ENCODE peak calls at places on chromosomes 6 and 20, in seven cellular contexts. K, D, N, Q, T, S and P are unnamed samples.

GRCh38 chr6:168123165-168123911 is 44.3 kb upstream of the FRMD1 start:
- DNase-seq in K (no peak), D (no peak), N (no peak), Q (peak; percentile 27), T (no peak), S (no peak), P (no peak)

GRCh38 chr20:11098888-11099287 is 425.1 kb upstream of the JAG1 start:
- DNase-seq in K (no peak), D (no peak), N (no peak), Q (no peak), T (no peak), S (no peak), P (no peak)

GRCh38 chr6:10463491-10464481 is 48.9 kb upstream of the TFAP2A start:
- DNase-seq in K (no peak), D (no peak), N (no peak), Q (no peak), T (no peak), S (no peak), P (no peak)

GRCh38 chr6:63066053-63066704 is 145.1 kb upstream of the FKBP1C start:
- DNase-seq in K (peak; percentile 47), D (no peak), N (no peak), Q (no peak), T (no peak), S (no peak), P (no peak)

GRCh38 chr6:3311798-3312197 is 53.1 kb downstream of the PSMG4 start:
- DNase-seq in K (no peak), D (no peak), N (no peak), Q (peak; percentile 16), T (no peak), S (no peak), P (no peak)

GRCh38 chr6:27757307-27757706 is 154.9 kb downstream of the OR2B2 start:
- DNase-seq in K (no peak), D (no peak), N (peak; percentile 57), Q (peak; percentile 83), T (peak; percentile 33), S (peak; percentile 47), P (peak; percentile 49)

GRCh38 chr6:39452746-39453145 is 130.2 kb upstream of the KCNK16 start:
- DNase-seq in K (no peak), D (no peak), N (no peak), Q (no peak), T (no peak), S (no peak), P (no peak)

GRCh38 chr20:6026051-6026450 is 27.8 kb downstream of the LRRN4 start:
- DNase-seq in K (no peak), D (no peak), N (no peak), Q (no peak), T (no peak), S (peak; percentile 39), P (no peak)

GRCh38 chr20:2745936-2746635 is 53.5 kb downstream of the EBF4 start:
- DNase-seq in K (no peak), D (no peak), N (no peak), Q (peak; percentile 56), T (no peak), S (no peak), P (no peak)

GRCh38 chr6:35634316-35634715 is 54.4 kb downstream of the FKBP5 start:
- DNase-seq in K (no peak), D (peak; percentile 33), N (no peak), Q (no peak), T (no peak), S (no peak), P (no peak)

DNA sequence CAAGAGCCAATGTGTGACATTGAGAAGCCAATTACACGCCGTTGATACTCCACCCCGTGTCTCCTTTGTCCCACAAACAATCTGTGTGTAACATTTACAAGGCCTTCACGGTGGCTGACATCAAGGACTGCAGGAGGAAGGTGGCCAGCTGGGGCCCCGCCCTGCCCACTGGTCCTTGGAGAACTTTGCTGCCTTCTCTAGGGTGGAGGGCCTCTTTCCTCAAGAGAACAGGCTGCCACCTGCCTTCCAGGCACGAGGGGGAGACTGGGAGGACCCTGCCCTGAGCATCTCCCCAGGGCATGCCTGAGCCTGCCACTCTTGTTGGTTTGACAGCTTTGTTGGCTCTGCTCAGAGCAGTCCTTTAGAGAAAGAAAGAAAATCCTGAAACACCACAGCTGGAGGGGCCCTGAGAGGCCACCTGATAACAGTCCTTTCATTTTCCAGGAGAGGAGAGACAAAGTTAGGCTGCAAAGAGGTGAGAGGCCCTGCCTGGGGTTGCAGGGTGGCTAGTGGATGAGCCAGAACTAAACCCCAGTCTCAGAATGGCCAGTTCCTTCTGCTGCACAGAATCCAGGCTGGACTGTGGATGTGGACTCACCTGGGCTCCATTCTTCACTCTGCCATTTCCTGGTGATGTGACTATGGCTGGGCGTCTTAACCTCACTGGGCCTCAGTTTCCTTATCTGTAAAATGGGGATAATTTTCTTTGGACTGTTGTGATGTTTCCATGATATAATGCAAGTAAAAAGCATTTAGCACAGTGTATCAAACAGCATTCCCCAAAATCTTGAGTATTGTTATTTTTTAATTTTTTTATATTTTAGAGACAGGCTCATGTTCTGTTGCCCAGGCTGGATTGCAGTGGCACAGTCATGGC is 5.7 kb upstream of the IP6K3 start:
- DNase-seq in K (no peak), D (no peak), N (no peak), Q (no peak), T (peak; percentile 51), S (no peak), P (no peak)
- H3K27ac ChIP-seq in K (no peak overlapping the region), D (peak overlapping the region; percentile 100), N (no peak overlapping the region), Q (no peak overlapping the region), T (no peak overlapping the region), S (no peak overlapping the region), P (no peak overlapping the region)

GRCh38 chr20:15895126-15895525 is 678.1 kb downstream of the KIF16B start:
- DNase-seq in K (no peak), D (no peak), N (no peak), Q (no peak), T (no peak), S (no peak), P (no peak)

GRCh38 chr20:15899972-15900371 is 673.3 kb downstream of the KIF16B start:
- DNase-seq in K (no peak), D (no peak), N (no peak), Q (no peak), T (no peak), S (no peak), P (no peak)

GRCh38 chr20:15900443-15900842 is 672.8 kb downstream of the KIF16B start:
- DNase-seq in K (no peak), D (no peak), N (no peak), Q (no peak), T (no peak), S (no peak), P (no peak)

GRCh38 chr20:15890358-15890982 is 682.8 kb downstream of the KIF16B start:
- DNase-seq in K (no peak), D (no peak), N (no peak), Q (no peak), T (no peak), S (no peak), P (no peak)

GRCh38 chr20:15895560-15896084 is 677.6 kb downstream of the KIF16B start:
- DNase-seq in K (no peak), D (no peak), N (no peak), Q (no peak), T (no peak), S (no peak), P (no peak)
- H3K4me1 ChIP-seq in K (no peaks in the 10 kb centered on the region), D (no peaks in the 10 kb centered on the region), N (no peaks in the 10 kb centered on the region), Q (no peaks in the 10 kb centered on the region), T (peaks cover 6% of the 10 kb centered on the region), S (no peaks in the 10 kb centered on the region), P (no peaks in the 10 kb centered on the region)

GRCh38 chr6:142669701-142670351 is 275.1 kb downstream of the HIVEP2 start:
- DNase-seq in K (no peak), D (no peak), N (no peak), Q (no peak), T (no peak), S (no peak), P (no peak)

GRCh38 chr6:142671791-142672190 is 273.2 kb downstream of the HIVEP2 start:
- DNase-seq in K (no peak), D (no peak), N (no peak), Q (no peak), T (no peak), S (no peak), P (no peak)

GRCh38 chr6:142665393-142665792 is 279.6 kb downstream of the HIVEP2 start:
- DNase-seq in K (no peak), D (no peak), N (no peak), Q (no peak), T (no peak), S (no peak), P (no peak)

GRCh38 chr6:142666599-142667185 is 278.3 kb downstream of the HIVEP2 start:
- DNase-seq in K (no peak), D (no peak), N (no peak), Q (no peak), T (no peak), S (no peak), P (no peak)
- H3K27ac ChIP-seq in K (no peak overlapping the region), D (no peak overlapping the region), N (no peak overlapping the region), Q (no peak overlapping the region), T (no peak overlapping the region), S (no peak overlapping the region), P (no peak overlapping the region)

GRCh38 chr6:52389626-52390360 is 27.8 kb downstream of the PAQR8 start:
- DNase-seq in K (peak; percentile 2), D (peak; percentile 36), N (peak; percentile 75), Q (peak; percentile 86), T (peak; percentile 89), S (peak; percentile 73), P (peak; percentile 56)
- H3K4me1 ChIP-seq in K (peaks cover 15% of the 10 kb centered on the region), D (no peaks in the 10 kb centered on the region), N (peaks cover 21% of the 10 kb centered on the region), Q (peaks cover 33% of the 10 kb centered on the region), T (peaks cover 26% of the 10 kb centered on the region), S (peaks cover 71% of the 10 kb centered on the region), P (peaks cover 59% of the 10 kb centered on the region)